ENCODE peak calls at places on chromosomes 5 and 9, in five cellular contexts. X is right atrium auricular region, O is SJSA1, R is adipocyte, W is brain microvascular endothelial cell. N is an unnamed sample. For H3K36me3 and H3K27me3, the result is how much of the 10 kb centered on the place peaks cover.

GRCh38 chr5:132001647-132002561 is 9.6 kb downstream of the ACSL6 start:
- DNase-seq in X (no peak), O (no peak), R (peak), W (peak), N (no peak)

GRCh38 chr9:29144476-29144875 is 1571.2 kb upstream of the C9orf72 start:
- DNase-seq in X (no peak), O (no peak), R (no peak), W (no peak), N (no peak)

GRCh38 chr5:5343581-5343980 is 78.9 kb upstream of the ICE1 start:
- DNase-seq in X (no peak), O (no peak), R (no peak), W (no peak), N (no peak)

GRCh38 chr5:77900691-77901090 is 124.6 kb upstream of the TBCA start:
- DNase-seq in X (no peak), O (no peak), R (no peak), W (no peak), N (no peak)

GRCh38 chr5:171570244-171570819 is 150.9 kb downstream of the FGF18 start:
- DNase-seq in X (no peak), O (no peak), R (no peak), W (no peak), N (no peak)

GRCh38 chr5:75460532-75460931 is 50.9 kb downstream of the CERT1 start:
- DNase-seq in X (no peak), O (no peak), R (no peak), W (no peak), N (no peak)

GRCh38 chr5:134553816-134554215 is 28.3 kb downstream of the JADE2 start:
- DNase-seq in X (no peak), O (no peak), R (no peak), W (no peak), N (no peak)

GRCh38 chr9:93390953-93391515 is 60.5 kb upstream of the FAM120A start:
- DNase-seq in X (no peak), O (no peak), R (no peak), W (no peak), N (no peak)

GRCh38 chr5:146789712-146790660 is 88.6 kb downstream of the PPP2R2B start:
- DNase-seq in X (no peak), O (no peak), R (no peak), W (no peak), N (no peak)

GRCh38 chr5:146793709-146794108 is 84.8 kb downstream of the PPP2R2B start:
- DNase-seq in X (no peak), O (no peak), R (no peak), W (no peak), N (no peak)

GRCh38 chr5:146794326-146795029 is 84.1 kb downstream of the PPP2R2B start:
- DNase-seq in X (no peak), O (no peak), R (no peak), W (no peak), N (no peak)

GRCh38 chr5:146785065-146785464 is 93.5 kb downstream of the PPP2R2B start:
- DNase-seq in X (no peak), O (no peak), R (no peak), W (no peak), N (no peak)

GRCh38 chr5:146788918-146789317 is 89.6 kb downstream of the PPP2R2B start:
- DNase-seq in X (no peak), O (no peak), R (no peak), W (no peak), N (no peak)
- H3K4me3 ChIP-seq in X (no peak), O (no peak), R (no peak), W (no peak), N (no peak)

DNA sequence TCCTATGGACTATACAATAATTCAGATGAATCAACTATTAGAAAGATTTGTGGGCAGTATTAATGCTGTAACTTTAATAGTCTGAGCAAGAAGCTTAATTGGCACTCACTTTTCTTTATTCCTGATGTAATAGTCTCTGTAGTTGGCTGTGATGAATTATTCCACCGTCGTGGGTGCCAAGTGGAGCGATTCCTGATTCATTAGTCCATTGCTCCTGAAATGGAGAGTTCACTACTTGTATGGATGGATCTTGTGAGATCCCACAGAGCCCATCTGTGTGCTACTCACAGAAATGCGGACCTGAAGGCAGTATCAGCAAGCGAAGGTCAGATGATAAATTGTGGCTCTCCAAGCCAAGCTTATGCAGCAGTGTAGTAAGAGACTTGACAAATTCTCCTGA is 212.2 kb downstream of the CHSY3 start:
- DNase-seq in X (no peak), O (no peak), R (no peak), W (no peak), N (no peak)
- H3K36me3 ChIP-seq in X (under half), O (under half), R (under half), W (under half), N (under half)

GRCh38 chr5:43033845-43034590 is 6.1 kb downstream of the ANXA2R start:
- DNase-seq in X (no peak), O (no peak), R (peak), W (no peak), N (no peak)
- H3K27me3 ChIP-seq in X (under half), O (under half), R (under half), W (under half), N (under half)

GRCh38 chr5:3600106-3600997 is 4.7 kb downstream of the IRX1 start:
- DNase-seq in X (no peak), O (no peak), R (no peak), W (no peak), N (no peak)

GRCh38 chr5:3601929-3602712 is 6.5 kb downstream of the IRX1 start:
- DNase-seq in X (no peak), O (no peak), R (no peak), W (no peak), N (no peak)

GRCh38 chr5:3599283-3600105 is 3.9 kb downstream of the IRX1 start:
- DNase-seq in X (no peak), O (no peak), R (no peak), W (no peak), N (no peak)

GRCh38 chr5:3602713-3603502 is 7.3 kb downstream of the IRX1 start:
- DNase-seq in X (no peak), O (no peak), R (no peak), W (no peak), N (no peak)

DNA sequence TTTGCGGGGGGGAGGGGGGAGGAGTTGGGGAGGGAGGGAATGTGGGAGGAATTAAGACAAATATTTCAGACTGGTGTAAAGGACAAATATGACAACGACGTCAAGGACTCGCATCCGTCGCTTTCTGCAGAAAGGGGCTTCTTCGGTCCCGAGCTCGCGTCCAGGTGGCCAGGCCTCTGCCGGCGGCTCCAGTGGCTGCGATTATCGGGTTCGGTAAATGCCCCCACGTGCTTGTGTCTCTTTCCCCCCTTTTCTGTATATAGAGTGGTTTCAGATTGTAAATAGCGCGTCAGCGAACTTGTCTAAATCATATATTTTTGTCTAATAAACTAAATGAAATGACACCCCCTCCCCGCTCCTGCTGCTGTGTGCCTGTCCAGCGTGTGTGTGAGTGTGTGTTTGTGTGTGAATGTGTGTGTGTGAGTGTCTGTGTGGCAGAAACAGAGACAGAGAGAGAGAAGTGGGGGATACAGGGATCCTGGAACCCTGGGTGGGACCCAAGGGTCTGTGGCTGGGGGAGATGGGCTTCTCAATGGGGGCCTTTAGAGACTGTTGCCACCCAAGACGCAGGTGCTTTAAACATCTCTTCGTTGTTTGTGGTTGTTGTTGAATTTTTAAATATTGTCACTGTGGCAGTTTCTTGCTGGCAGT is 5.6 kb downstream of the IRX1 start:
- DNase-seq in X (no peak), O (no peak), R (no peak), W (no peak), N (no peak)
- H3K4me3 ChIP-seq in X (no peak), O (no peak), R (no peak), W (no peak), N (no peak)

DNA sequence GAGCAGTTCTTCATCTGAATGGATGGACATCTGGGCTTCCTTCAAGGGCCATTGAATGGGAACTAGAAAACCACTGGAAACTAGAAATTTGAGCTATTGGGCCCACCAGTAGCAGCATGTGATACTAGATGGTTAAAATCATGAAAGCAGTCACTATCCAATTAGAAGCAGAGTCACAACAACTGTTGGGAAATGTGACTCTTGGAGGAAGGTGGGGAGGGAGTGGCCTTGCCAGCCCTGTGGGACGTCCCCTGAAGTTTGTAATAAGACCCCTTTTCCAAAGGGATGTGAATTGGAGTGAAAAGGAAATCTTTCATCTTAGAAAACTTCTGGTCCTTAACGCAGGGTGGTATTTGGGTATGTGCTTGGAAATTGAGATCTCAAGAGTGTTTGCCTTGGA is 5.6 kb downstream of the RAB24 start:
- DNase-seq in X (no peak), O (no peak), R (no peak), W (no peak), N (no peak)
- H3K36me3 ChIP-seq in X (under half), O (half or more), R (under half), W (under half), N (under half)

GRCh38 chr5:123094919-123095693 is 6.1 kb downstream of the PRDM6 start:
- DNase-seq in X (no peak), O (no peak), R (no peak), W (no peak), N (no peak)
- H3K27me3 ChIP-seq in X (under half), O (under half), R (under half), W (half or more), N (half or more)

N was measured in kidney epithelial cell.